ENCODE peak calls at places on chromosome 18, in eight cellular contexts. Z is RPMI8226; I is activated CD8-positive, alpha-beta memory T cell treated with anti-CD3 and anti-CD28 coated beads, Interleukin-2, amount 10 ng/mL, durations not matched to agents 7 days and 5 days; Q is stimulated activated CD4-positive, alpha-beta T cell treated with anti-CD3 and anti-CD28 coated beads, Interleukin-1b, Interleukin-23, amount 100 ng/mL, for 1 hour; P is glutamatergic neuron; M is hippocampal formation; C is H54; G is H4. R is an unnamed sample.

GRCh38 chr18:75489493-75490190 is 62.1 kb upstream of the SMIM21 start:
- DNase-seq in Q (no peak), G (peak), I (no peak), Z (no peak), P (no peak), M (no peak), C (peak), R (no peak)

GRCh38 chr18:59272971-59273935 is at the start of gene RAX:
- DNase-seq in M (no peak), C (no peak), Q (no peak), G (no peak), Z (no peak), I (no peak), P (peak), R (no peak)

GRCh38 chr18:41146301-41146700 is 808.7 kb upstream of the PIK3C3 start:
- DNase-seq in M (no peak), I (no peak), Z (no peak), C (no peak), P (no peak), G (no peak), Q (no peak), R (no peak)

GRCh38 chr18:55582325-55582724 is 5.7 kb downstream of the TCF4 start:
- DNase-seq in M (no peak), Q (no peak), G (no peak), C (no peak), I (no peak), Z (no peak), P (no peak), R (no peak)

GRCh38 chr18:59643740-59644139 is 53.5 kb downstream of the CCBE1 start:
- DNase-seq in Q (no peak), P (no peak), I (no peak), G (no peak), M (no peak), Z (no peak), C (no peak), R (no peak)

GRCh38 chr18:57051586-57052044 is 95.3 kb upstream of the BOD1L2 start:
- DNase-seq in G (no peak), Q (no peak), M (no peak), I (no peak), P (no peak), Z (peak), C (no peak), R (no peak)

GRCh38 chr18:36440614-36441013 is 143.1 kb downstream of the FHOD3 start:
- DNase-seq in I (no peak), Z (no peak), M (no peak), C (no peak), Q (no peak), G (no peak), P (no peak), R (no peak)

GRCh38 chr18:13107074-13107473 is 111.5 kb upstream of the LDLRAD4 start:
- DNase-seq in Z (no peak), C (no peak), Q (no peak), P (no peak), M (no peak), I (no peak), G (no peak), R (no peak)

GRCh38 chr18:70494524-70494923 is 205.7 kb downstream of the SOCS6 start:
- DNase-seq in P (no peak), C (no peak), M (no peak), I (no peak), Z (no peak), Q (no peak), G (no peak), R (no peak)

GRCh38 chr18:28284132-28284531 is 107.2 kb upstream of the CDH2 start:
- DNase-seq in Q (no peak), G (peak), Z (no peak), P (no peak), I (no peak), M (no peak), C (no peak), R (no peak)

GRCh38 chr18:39460136-39460535 is 1894.5 kb upstream of the CELF4 start:
- DNase-seq in I (no peak), Q (no peak), G (peak), M (no peak), P (no peak), C (no peak), Z (no peak), R (no peak)

GRCh38 chr18:54184836-54185235 is 39.6 kb downstream of the MBD2 start:
- DNase-seq in Q (no peak), C (no peak), G (no peak), I (no peak), P (no peak), Z (no peak), M (no peak), R (no peak)

GRCh38 chr18:78399992-78400503 is 579.6 kb upstream of the SALL3 start:
- DNase-seq in P (no peak), M (no peak), Q (no peak), Z (no peak), G (no peak), C (no peak), I (no peak), R (no peak)

GRCh38 chr18:24763765-24764548 is 303.5 kb downstream of the HRH4 start:
- DNase-seq in G (peak), P (no peak), I (no peak), Q (no peak), Z (no peak), M (no peak), C (no peak), R (no peak)

GRCh38 chr18:50878345-50879301 is at the start of gene ME2:
- DNase-seq in G (peak), P (peak), M (peak), Z (peak), Q (peak), C (peak), I (peak), R (peak)

R was measured in OCI-LY7.